ENCODE peak calls at places on chromosomes 5 and 9, in eight cellular contexts. M is AG04449; C is AG10803; R is astrocyte of the spinal cord; G is neural progenitor cell; O is lower lobe of right lung; P is CD4-positive, alpha-beta T cell; W is breast epithelium. S is an unnamed sample.

GRCh38 chr5:134458234-134458633 is 46.6 kb upstream of the CDKN2AIPNL start:
- DNase-seq in M (no peak), C (peak), R (peak), G (no peak), O (peak), P (no peak), W (peak), S (peak)

GRCh38 chr9:16726023-16726422 is 144.4 kb downstream of the BNC2 start:
- DNase-seq in M (no peak), C (peak), R (peak), G (peak), O (no peak), P (no peak), W (no peak), S (no peak)

GRCh38 chr5:174119386-174119785 is 73.9 kb downstream of the NSG2 start:
- DNase-seq in M (no peak), C (no peak), R (no peak), G (no peak), O (no peak), P (no peak), W (no peak), S (no peak)

GRCh38 chr9:136412912-136413420 is 2.5 kb downstream of the PMPCA start:
- DNase-seq in M (no peak), C (no peak), R (no peak), G (no peak), O (no peak), P (no peak), W (no peak), S (no peak)

GRCh38 chr5:38601133-38601842 is 44.8 kb upstream of the LIFR start:
- DNase-seq in M (no peak), C (no peak), R (no peak), G (no peak), O (no peak), P (no peak), W (no peak), S (no peak)

GRCh38 chr9:137589441-137590122 is 730 bp downstream of the ZMYND19 start:
- DNase-seq in M (no peak), C (no peak), R (no peak), G (peak), O (peak), P (no peak), W (no peak), S (no peak)

GRCh38 chr9:124122321-124122720 is 110.8 kb downstream of the LHX2 start:
- DNase-seq in M (no peak), C (peak), R (no peak), G (no peak), O (no peak), P (no peak), W (no peak), S (no peak)

GRCh38 chr5:73118331-73119011 is 1.9 kb upstream of the TMEM171 start:
- DNase-seq in M (no peak), C (no peak), R (no peak), G (no peak), O (no peak), P (no peak), W (no peak), S (no peak)

GRCh38 chr5:27158775-27159174 is 120.4 kb upstream of the CDH9 start:
- DNase-seq in M (no peak), C (no peak), R (no peak), G (no peak), O (no peak), P (no peak), W (no peak), S (no peak)

GRCh38 chr9:68547417-68547816 is 6.7 kb upstream of the TMEM252 start:
- DNase-seq in M (no peak), C (no peak), R (no peak), G (no peak), O (peak), P (no peak), W (no peak), S (no peak)

GRCh38 chr9:124008855-124009834 is 2.4 kb upstream of the LHX2 start:
- DNase-seq in M (no peak), C (no peak), R (no peak), G (peak), O (no peak), P (no peak), W (no peak), S (peak)

GRCh38 chr5:7680260-7680659 is 170.7 kb downstream of the CFAP90 start:
- DNase-seq in M (no peak), C (no peak), R (peak), G (no peak), O (no peak), P (no peak), W (no peak), S (no peak)

GRCh38 chr9:136079916-136080246 is 15.2 kb downstream of the NACC2 start:
- DNase-seq in M (no peak), C (no peak), R (no peak), G (no peak), O (peak), P (no peak), W (no peak), S (peak)

GRCh38 chr5:72468606-72469005 is 38.6 kb downstream of the ZNF366 start:
- DNase-seq in M (no peak), C (no peak), R (no peak), G (no peak), O (no peak), P (no peak), W (no peak), S (no peak)

GRCh38 chr5:127739807-127740384 is 36.7 kb downstream of the CCDC192 start:
- DNase-seq in M (no peak), C (no peak), R (no peak), G (no peak), O (no peak), P (no peak), W (no peak), S (no peak)

GRCh38 chr5:133247881-133248642 is 196.2 kb downstream of the HSPA4 start:
- DNase-seq in M (no peak), C (peak), R (peak), G (peak), O (peak), P (no peak), W (no peak), S (no peak)

GRCh38 chr5:115460476-115460875 is 84.1 kb downstream of the FEM1C start:
- DNase-seq in M (no peak), C (peak), R (peak), G (no peak), O (peak), P (no peak), W (no peak), S (no peak)

GRCh38 chr9:20524776-20525175 is 97.5 kb downstream of the MLLT3 start:
- DNase-seq in M (no peak), C (no peak), R (no peak), G (peak), O (no peak), P (peak), W (no peak), S (no peak)

GRCh38 chr9:23826120-23826629 is at the start of gene ELAVL2:
- DNase-seq in M (peak), C (peak), R (peak), G (peak), O (peak), P (peak), W (peak), S (peak)

GRCh38 chr5:131679911-131680310 is 44.9 kb upstream of the RAPGEF6 start:
- DNase-seq in M (peak), C (peak), R (peak), G (no peak), O (no peak), P (no peak), W (no peak), S (no peak)

GRCh38 chr9:116066221-116066620 is 87.4 kb upstream of the PAPPA start:
- DNase-seq in M (no peak), C (no peak), R (no peak), G (no peak), O (no peak), P (no peak), W (no peak), S (no peak)

GRCh38 chr5:51806677-51807076 is 423.4 kb downstream of the ISL1 start:
- DNase-seq in M (no peak), C (no peak), R (no peak), G (no peak), O (no peak), P (no peak), W (no peak), S (no peak)

GRCh38 chr9:136599811-136600660 is 54.2 kb upstream of the NOTCH1 start:
- DNase-seq in M (no peak), C (no peak), R (no peak), G (no peak), O (no peak), P (no peak), W (no peak), S (no peak)

GRCh38 chr9:32500768-32501167 is 25.2 kb downstream of the RIGI start:
- DNase-seq in M (no peak), C (no peak), R (peak), G (no peak), O (no peak), P (no peak), W (no peak), S (no peak)

GRCh38 chr9:110837401-110838005 is 168.9 kb downstream of the MUSK start:
- DNase-seq in M (no peak), C (no peak), R (no peak), G (no peak), O (no peak), P (no peak), W (no peak), S (no peak)

GRCh38 chr5:138438724-138439536 is at the start of gene REEP2:
- DNase-seq in M (no peak), C (peak), R (peak), G (peak), O (no peak), P (no peak), W (no peak), S (peak)

GRCh38 chr5:151051066-151051930 is 29.5 kb downstream of the TNIP1 start:
- DNase-seq in M (no peak), C (peak), R (peak), G (peak), O (peak), P (peak), W (peak), S (no peak)

GRCh38 chr5:59760798-59761348 is 132.7 kb downstream of the PDE4D start:
- DNase-seq in M (no peak), C (peak), R (peak), G (no peak), O (no peak), P (no peak), W (no peak), S (no peak)

GRCh38 chr5:165031361-165031760 is 1525.9 kb downstream of the MAT2B start:
- DNase-seq in M (no peak), C (no peak), R (no peak), G (no peak), O (no peak), P (no peak), W (no peak), S (no peak)

GRCh38 chr5:90878081-90878480 is 319.5 kb downstream of the ADGRV1 start:
- DNase-seq in M (no peak), C (no peak), R (no peak), G (no peak), O (peak), P (no peak), W (no peak), S (no peak)

GRCh38 chr9:42852133-42852532 is 668.7 kb downstream of the SPATA31A6 start:
- DNase-seq in M (no peak), C (peak), R (peak), G (peak), O (no peak), P (no peak), W (no peak), S (peak)

GRCh38 chr9:2642068-2642467 is 20.5 kb downstream of the VLDLR start:
- DNase-seq in M (no peak), C (no peak), R (no peak), G (no peak), O (no peak), P (no peak), W (no peak), S (no peak)

GRCh38 chr5:68277427-68277826 is 61.9 kb downstream of the PIK3R1 start:
- DNase-seq in M (no peak), C (no peak), R (peak), G (no peak), O (no peak), P (no peak), W (no peak), S (no peak)

GRCh38 chr5:36150676-36151433 is 832 bp downstream of the LMBRD2 start:
- DNase-seq in M (no peak), C (peak), R (peak), G (peak), O (peak), P (peak), W (no peak), S (no peak)

GRCh38 chr5:159316519-159317383 is 13.5 kb downstream of the IL12B start:
- DNase-seq in M (no peak), C (peak), R (peak), G (peak), O (no peak), P (peak), W (no peak), S (no peak)

GRCh38 chr9:2138646-2139045 is 123.5 kb downstream of the SMARCA2 start:
- DNase-seq in M (no peak), C (no peak), R (no peak), G (no peak), O (no peak), P (no peak), W (no peak), S (no peak)

GRCh38 chr9:108180511-108180910 is 675.3 kb downstream of the ACTL7B start:
- DNase-seq in M (no peak), C (no peak), R (peak), G (no peak), O (no peak), P (no peak), W (no peak), S (no peak)

GRCh38 chr5:127647361-127647958 is 1.4 kb upstream of the CTXN3 start:
- DNase-seq in M (no peak), C (no peak), R (no peak), G (no peak), O (no peak), P (no peak), W (peak), S (no peak)

GRCh38 chr9:19136129-19136528 is 8.8 kb upstream of the PLIN2 start:
- DNase-seq in M (no peak), C (no peak), R (no peak), G (no peak), O (no peak), P (no peak), W (no peak), S (no peak)

GRCh38 chr9:19137282-19137681 is 10.0 kb upstream of the PLIN2 start:
- DNase-seq in M (no peak), C (peak), R (peak), G (no peak), O (no peak), P (no peak), W (no peak), S (no peak)

GRCh38 chr9:19133549-19134345 is 6.5 kb upstream of the PLIN2 start:
- DNase-seq in M (no peak), C (no peak), R (no peak), G (no peak), O (no peak), P (no peak), W (no peak), S (no peak)

DNA sequence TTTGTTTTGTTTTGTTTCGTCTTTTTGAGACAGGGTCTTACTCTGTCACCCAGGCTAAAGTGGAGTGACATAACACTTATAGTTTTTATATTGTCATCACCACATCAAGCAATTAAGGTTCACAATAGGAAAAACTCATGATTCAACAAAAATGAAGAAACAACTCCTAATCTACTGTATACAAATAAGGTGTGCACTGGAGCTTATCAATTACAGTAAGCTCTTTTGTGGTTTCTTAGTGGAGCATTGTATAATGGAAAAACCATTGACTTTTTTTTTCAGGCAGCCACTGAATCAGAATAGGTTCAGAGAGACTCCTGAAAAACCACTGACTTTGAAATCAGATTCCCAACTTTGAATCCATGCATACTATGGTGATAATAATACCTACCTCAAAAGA is 10.8 kb upstream of the PLIN2 start:
- DNase-seq in M (no peak), C (no peak), R (peak), G (no peak), O (no peak), P (no peak), W (no peak), S (no peak)
- TF ChIP-seq CTCF in M (no peak), C (no peak), R (no peak), G (no peak), O (no peak), P (no peak), W (no peak), S (no peak)

DNA sequence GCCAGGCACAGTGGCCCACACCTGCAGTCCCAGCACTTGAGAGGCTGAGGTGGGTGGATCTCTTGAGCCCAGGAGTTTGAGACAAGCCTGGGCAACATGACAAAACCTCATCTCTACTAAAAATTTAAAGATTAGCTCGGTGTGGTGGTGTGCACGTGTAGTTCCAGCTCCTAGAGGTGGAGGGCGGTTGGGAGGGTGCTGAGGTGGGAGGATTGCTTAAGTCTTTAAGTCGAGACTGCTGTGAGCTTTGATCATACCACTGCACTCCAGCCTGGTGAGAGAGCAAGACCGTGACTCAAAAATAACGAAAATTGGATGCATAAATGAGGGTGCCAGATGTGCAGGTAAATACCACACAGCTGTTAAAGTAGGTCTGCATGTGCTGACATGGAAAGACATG is 39.3 kb upstream of the TDRD7 start:
- DNase-seq in M (no peak), C (no peak), R (no peak), G (no peak), O (no peak), P (no peak), W (no peak), S (no peak)
- TF ChIP-seq CTCF in M (no peak), C (no peak), R (no peak), G (no peak), O (no peak), P (no peak), W (no peak), S (no peak)

DNA sequence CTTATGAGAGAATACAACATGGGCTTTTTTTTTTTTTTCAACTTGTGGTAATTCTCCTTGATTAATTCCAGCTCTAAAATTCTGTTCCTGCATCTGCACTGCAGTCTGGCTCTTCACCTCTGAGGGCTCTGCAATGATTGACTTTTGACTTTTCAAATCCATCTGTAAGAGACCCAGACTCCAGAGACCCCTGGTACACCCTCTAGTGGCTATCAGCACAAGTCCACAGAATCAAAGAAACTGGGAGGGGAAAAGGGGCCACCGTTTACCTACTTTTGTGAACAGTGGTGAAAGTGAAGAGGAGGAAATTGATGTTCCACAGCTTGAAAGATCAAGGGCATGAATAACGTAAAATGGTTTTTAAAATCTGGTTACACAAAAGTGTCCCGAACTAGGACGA is 151.6 kb downstream of the SLIT3 start:
- DNase-seq in M (no peak), C (no peak), R (no peak), G (peak), O (no peak), P (no peak), W (no peak), S (no peak)
- TF ChIP-seq CTCF in M (peak), C (peak), R (peak), G (peak), O (no peak), P (no peak), W (no peak), S (peak)

GRCh38 chr5:179132586-179133355 is 72.6 kb downstream of the ZNF354C start:
- DNase-seq in M (no peak), C (no peak), R (no peak), G (no peak), O (peak), P (no peak), W (no peak), S (peak)
- TF ChIP-seq CTCF in M (no peak), C (no peak), R (no peak), G (no peak), O (no peak), P (no peak), W (no peak), S (no peak)

GRCh38 chr9:133874659-133875058 is 117.5 kb downstream of the VAV2 start:
- DNase-seq in M (no peak), C (no peak), R (no peak), G (no peak), O (no peak), P (no peak), W (no peak), S (no peak)

GRCh38 chr9:133876144-133876543 is 116.0 kb downstream of the VAV2 start:
- DNase-seq in M (no peak), C (no peak), R (no peak), G (peak), O (no peak), P (no peak), W (no peak), S (no peak)

GRCh38 chr9:133873006-133873780 is 118.9 kb downstream of the VAV2 start:
- DNase-seq in M (no peak), C (no peak), R (no peak), G (no peak), O (no peak), P (no peak), W (no peak), S (no peak)

GRCh38 chr9:133875131-133875530 is 117.0 kb downstream of the VAV2 start:
- DNase-seq in M (no peak), C (no peak), R (no peak), G (no peak), O (no peak), P (no peak), W (no peak), S (no peak)

DNA sequence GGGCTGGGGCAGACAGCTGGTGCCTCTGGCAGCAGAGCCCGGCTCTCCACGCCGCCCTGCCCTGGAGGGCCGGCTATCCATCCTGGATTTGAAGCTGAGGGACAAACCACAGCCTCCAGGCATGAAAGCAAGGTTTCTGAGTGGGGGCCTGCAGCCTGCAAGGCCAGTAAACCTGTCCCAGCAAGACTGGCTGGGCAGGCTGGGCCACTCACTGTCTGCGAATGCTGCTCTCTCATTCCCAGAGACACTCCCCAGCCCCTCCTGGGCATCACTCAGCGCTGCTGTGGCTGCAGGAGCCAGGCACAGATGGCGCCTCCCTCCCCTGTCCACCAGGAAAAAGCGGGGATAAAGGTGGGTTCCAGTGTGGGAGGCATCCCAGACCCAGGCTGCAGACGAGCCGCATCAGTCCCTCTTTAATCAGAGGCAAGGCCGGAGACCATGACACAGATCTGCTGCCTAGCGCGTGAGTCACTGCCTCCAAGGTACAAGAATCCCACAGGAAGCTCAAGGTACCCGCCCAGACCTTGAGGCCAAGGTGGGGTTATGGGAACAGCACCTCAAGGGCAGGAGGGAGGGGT is 118.0 kb downstream of the VAV2 start:
- DNase-seq in M (no peak), C (peak), R (peak), G (no peak), O (no peak), P (no peak), W (no peak), S (no peak)
- TF ChIP-seq CTCF in M (no peak), C (no peak), R (no peak), G (no peak), O (no peak), P (no peak), W (no peak), S (no peak)

GRCh38 chr9:127943746-127944145 is 6.1 kb upstream of the DPM2 start:
- DNase-seq in M (no peak), C (peak), R (peak), G (peak), O (peak), P (peak), W (peak), S (no peak)
- TF ChIP-seq CTCF in M (peak), C (peak), R (peak), G (peak), O (peak), P (peak), W (peak), S (peak)

S was measured in chondrocyte.